ENCODE peak calls at places on chromosomes 6 and 20, in six cellular contexts. Z is fibroblast of the aortic adventitia; J is NB4; I is astrocyte of the spinal cord; W is foreskin fibroblast; Y is CD8-positive, alpha-beta memory T cell. R is an unnamed sample.

GRCh38 chr6:147382945-147383554 is 125.4 kb upstream of the SAMD5 start:
- DNase-seq in Z (peak; percentile 61), J (peak; percentile 47), I (peak; percentile 49), W (peak; percentile 60), Y (no peak), R (no peak)

GRCh38 chr20:32535953-32536823 is 48.9 kb downstream of the NOL4L start:
- DNase-seq in Z (no peak), J (peak; percentile 63), I (no peak), W (no peak), Y (peak; percentile 91), R (no peak)

GRCh38 chr6:13331516-13332348 is 3.4 kb upstream of the TBC1D7 start:
- DNase-seq in Z (peak; percentile 58), J (peak; percentile 52), I (peak; percentile 39), W (peak; percentile 38), Y (no peak), R (no peak)

GRCh38 chr6:170470673-170471072 is 82.4 kb downstream of the PSMB1 start:
- DNase-seq in Z (no peak), J (no peak), I (no peak), W (no peak), Y (no peak), R (no peak)

GRCh38 chr6:36337814-36338213 is 1.1 kb upstream of the BNIP5 start:
- DNase-seq in Z (no peak), J (peak; percentile 23), I (no peak), W (no peak), Y (no peak), R (no peak)

GRCh38 chr6:72787521-72788031 is 165.7 kb downstream of the KCNQ5 start:
- DNase-seq in Z (peak; percentile 92), J (no peak), I (peak; percentile 69), W (peak; percentile 88), Y (no peak), R (peak; percentile 89)

GRCh38 chr6:167791780-167792478 is 34.8 kb upstream of the AFDN start:
- DNase-seq in Z (no peak), J (no peak), I (no peak), W (no peak), Y (no peak), R (no peak)

GRCh38 chr6:51855310-51856082 is 231.9 kb downstream of the PKHD1 start:
- DNase-seq in Z (peak; percentile 59), J (peak; percentile 77), I (peak; percentile 55), W (peak; percentile 25), Y (no peak), R (no peak)

GRCh38 chr6:36135053-36135731 is 4.9 kb downstream of the MAPK13 start:
- DNase-seq in Z (no peak), J (peak; percentile 40), I (no peak), W (no peak), Y (no peak), R (no peak)

GRCh38 chr6:57182017-57182432 is 9.9 kb downstream of the BAG2 start:
- DNase-seq in Z (no peak), J (no peak), I (no peak), W (peak; percentile 39), Y (no peak), R (no peak)

GRCh38 chr20:17614176-17614811 is 44.4 kb downstream of the DSTN start:
- DNase-seq in Z (peak; percentile 47), J (no peak), I (peak; percentile 23), W (peak; percentile 83), Y (peak; percentile 44), R (peak; percentile 76)
- H3K4me3 ChIP-seq in Z (no peak overlapping the region), J (no peak overlapping the region), I (no peak overlapping the region), W (no peak overlapping the region), Y (no peak overlapping the region), R (no peak overlapping the region)

GRCh38 chr6:135451617-135452190 is 45.8 kb downstream of the AHI1 start:
- DNase-seq in Z (peak; percentile 70), J (peak; percentile 59), I (peak; percentile 61), W (peak; percentile 48), Y (no peak), R (no peak)

DNA sequence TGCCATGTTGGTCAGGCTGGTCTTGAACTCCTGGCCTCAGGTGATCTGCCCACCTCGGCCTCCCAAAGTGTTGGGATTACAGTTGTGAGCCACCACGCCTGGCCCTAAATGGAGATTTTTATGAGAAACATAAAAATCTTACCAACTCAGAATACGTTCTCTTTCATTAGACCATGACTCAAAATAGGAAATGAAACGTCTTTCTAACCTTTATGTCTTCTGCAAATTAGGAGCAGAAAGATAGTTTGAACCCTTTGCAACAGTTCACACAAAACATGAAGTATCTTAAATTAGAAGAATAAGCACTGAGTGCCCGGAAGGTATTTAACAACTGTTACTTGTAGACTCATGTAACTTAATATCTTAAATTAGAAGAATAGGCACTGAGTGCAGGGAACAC is 48.3 kb downstream of the AHI1 start:
- DNase-seq in Z (no peak), J (no peak), I (no peak), W (no peak), Y (no peak), R (no peak)
- H3K4me3 ChIP-seq in Z (no peak overlapping the region), J (no peak overlapping the region), I (no peak overlapping the region), W (no peak overlapping the region), Y (no peak overlapping the region), R (no peak overlapping the region)

DNA sequence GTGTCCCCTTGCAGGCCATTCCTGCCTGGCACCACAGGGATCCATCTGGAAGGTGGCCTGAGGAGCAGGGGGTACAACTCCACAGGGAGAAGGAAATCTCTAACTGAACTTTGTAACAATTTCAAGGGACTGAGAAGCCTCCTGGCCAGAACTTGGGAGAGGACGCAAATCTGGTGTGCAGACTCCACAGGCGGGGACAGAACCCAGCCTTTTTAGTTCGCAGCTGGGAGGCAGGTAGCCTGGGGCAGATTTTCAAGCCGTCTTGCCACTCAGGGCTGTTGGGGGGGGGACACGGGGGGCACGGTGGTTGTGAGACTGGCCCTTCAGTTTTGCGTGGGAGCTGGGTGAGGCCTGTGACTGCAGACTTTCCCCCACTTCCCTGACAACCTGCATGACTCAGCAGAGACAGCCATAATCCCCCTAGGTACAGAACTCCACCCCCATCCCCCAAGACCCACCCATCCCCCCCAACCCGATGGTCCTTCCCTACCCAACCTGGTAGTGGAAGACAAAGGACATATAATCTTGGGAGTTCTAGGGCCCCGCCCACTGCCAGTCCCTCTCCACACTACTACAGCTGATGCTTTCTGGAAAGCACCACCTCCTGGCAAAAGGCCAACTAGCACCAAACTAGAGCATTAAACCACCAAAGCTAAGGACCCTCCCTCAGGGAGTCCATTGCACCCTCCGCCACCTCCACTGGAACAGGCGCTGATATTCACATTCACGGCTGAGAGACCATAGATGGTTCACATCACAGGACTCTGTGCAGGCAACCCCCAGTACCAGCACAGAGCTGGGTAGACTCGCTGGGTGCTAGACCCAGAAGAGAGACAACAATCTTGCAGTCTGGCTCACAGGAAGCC is 3.0 kb upstream of the HUS1B start:
- DNase-seq in Z (no peak), J (peak; percentile 56), I (no peak), W (no peak), Y (no peak), R (no peak)
- H3K4me3 ChIP-seq in Z (no peak overlapping the region), J (no peak overlapping the region), I (no peak overlapping the region), W (no peak overlapping the region), Y (no peak overlapping the region), R (no peak overlapping the region)

DNA sequence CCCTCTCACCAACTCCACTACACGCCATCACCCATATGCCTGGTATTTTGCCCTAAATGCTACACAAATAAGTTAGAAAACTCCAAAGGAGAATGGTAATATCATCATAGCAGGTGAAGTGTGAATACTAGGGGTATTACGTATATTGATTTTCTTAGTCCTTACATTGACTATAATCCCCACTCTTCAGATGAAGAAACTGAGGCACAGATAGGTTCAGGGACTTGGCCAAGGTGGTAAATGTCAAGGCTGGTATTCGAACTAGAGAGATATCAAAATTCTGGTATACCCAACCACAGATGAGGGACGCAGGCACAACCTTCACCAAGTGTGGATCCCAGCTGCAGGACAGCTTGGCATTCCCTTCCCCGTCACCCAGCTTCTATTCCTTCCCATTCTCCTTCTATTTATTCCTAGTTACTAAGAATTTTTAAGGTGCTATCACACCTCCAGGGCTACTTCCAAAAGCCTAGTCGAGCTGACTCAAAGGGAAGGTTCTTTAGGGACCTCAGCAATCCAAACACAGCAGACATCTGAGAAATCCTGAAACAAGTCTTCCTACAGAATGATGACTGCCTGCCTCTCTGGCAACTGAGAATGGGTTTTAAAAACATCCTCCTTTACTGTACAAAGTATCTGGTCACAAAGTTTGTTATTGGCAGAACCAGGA is 32.6 kb downstream of the ATXN1 start:
- DNase-seq in Z (no peak), J (no peak), I (no peak), W (no peak), Y (no peak), R (no peak)
- H3K4me3 ChIP-seq in Z (no peak overlapping the region), J (peak overlapping the region; percentile 66), I (no peak overlapping the region), W (no peak overlapping the region), Y (no peak overlapping the region), R (no peak overlapping the region)